ENCODE peak calls at places on chromosomes 3 and 15, in seven cellular contexts. C is transverse colon; W is GM12865; J is CD8-positive, alpha-beta T cell; Z is tibial nerve; Y is AG10803; T is astrocyte of the spinal cord. S is an unnamed sample.

GRCh38 chr15:31336943-31337295 is 10.3 kb downstream of the KLF13 start:
- DNase-seq in C (no peak), W (no peak), J (no peak), Z (no peak), Y (no peak), T (no peak), S (no peak)

GRCh38 chr15:37046876-37047614 is 53.3 kb downstream of the MEIS2 start:
- DNase-seq in C (no peak), W (no peak), J (no peak), Z (no peak), Y (peak), T (peak), S (peak)

GRCh38 chr15:73683624-73684536 is at the start of gene CD276:
- DNase-seq in C (peak), W (no peak), J (no peak), Z (peak), Y (peak), T (peak), S (peak)

GRCh38 chr3:105938826-105939225 is 70.0 kb upstream of the CBLB start:
- DNase-seq in C (no peak), W (no peak), J (no peak), Z (no peak), Y (no peak), T (no peak), S (no peak)

GRCh38 chr3:174125267-174125844 is 727.8 kb downstream of the NLGN1 start:
- DNase-seq in C (no peak), W (no peak), J (no peak), Z (no peak), Y (peak), T (peak), S (peak)

GRCh38 chr3:190424478-190425439 is 24.9 kb downstream of the TMEM207 start:
- DNase-seq in C (peak), W (peak), J (no peak), Z (peak), Y (peak), T (peak), S (peak)

GRCh38 chr3:171458056-171458856 is 1.9 kb downstream of the TNIK start:
- DNase-seq in C (peak), W (peak), J (peak), Z (no peak), Y (no peak), T (no peak), S (no peak)

GRCh38 chr15:48244923-48245322 is 38.8 kb downstream of the SLC12A1 start:
- DNase-seq in C (no peak), W (no peak), J (no peak), Z (no peak), Y (peak), T (no peak), S (peak)

GRCh38 chr3:71708478-71709098 is 16.6 kb downstream of the EIF4E3 start:
- DNase-seq in C (no peak), W (no peak), J (no peak), Z (no peak), Y (no peak), T (no peak), S (no peak)

GRCh38 chr3:186520436-186520835 is 23.7 kb downstream of the CRYGS start:
- DNase-seq in C (no peak), W (no peak), J (no peak), Z (no peak), Y (no peak), T (no peak), S (no peak)

GRCh38 chr3:65497846-65498245 is 540.9 kb downstream of the MAGI1 start:
- DNase-seq in C (no peak), W (no peak), J (no peak), Z (no peak), Y (no peak), T (no peak), S (no peak)

GRCh38 chr15:101354891-101355623 is 60.0 kb upstream of the SNRPA1 start:
- DNase-seq in C (no peak), W (no peak), J (no peak), Z (no peak), Y (no peak), T (no peak), S (no peak)

GRCh38 chr3:35492846-35493245 is 146.5 kb upstream of the ARPP21 start:
- DNase-seq in C (no peak), W (no peak), J (no peak), Z (no peak), Y (no peak), T (no peak), S (no peak)

GRCh38 chr3:9340450-9341009 is 22.3 kb upstream of the THUMPD3 start:
- DNase-seq in C (no peak), W (no peak), J (no peak), Z (no peak), Y (peak), T (peak), S (peak)

GRCh38 chr15:99651023-99651807 is 82.0 kb downstream of the LYSMD4 start:
- DNase-seq in C (no peak), W (no peak), J (no peak), Z (no peak), Y (peak), T (peak), S (peak)

GRCh38 chr3:147431746-147432145 is 22.6 kb downstream of the ZIC1 start:
- DNase-seq in C (no peak), W (no peak), J (no peak), Z (no peak), Y (peak), T (peak), S (no peak)

GRCh38 chr3:98778852-98779379 is 15.8 kb downstream of the ST3GAL6 start:
- DNase-seq in C (no peak), W (no peak), J (no peak), Z (peak), Y (peak), T (peak), S (peak)

GRCh38 chr15:58748787-58749531 is 548 bp downstream of the ADAM10 start:
- DNase-seq in C (peak), W (peak), J (peak), Z (peak), Y (peak), T (peak), S (peak)

GRCh38 chr3:14411988-14412387 is 9.6 kb downstream of the SLC6A6 start:
- DNase-seq in C (no peak), W (no peak), J (no peak), Z (no peak), Y (no peak), T (no peak), S (no peak)

GRCh38 chr15:93372209-93372910 is 283.3 kb upstream of the RGMA start:
- DNase-seq in C (no peak), W (no peak), J (no peak), Z (no peak), Y (no peak), T (no peak), S (no peak)

GRCh38 chr3:119350114-119350513 is 55.9 kb downstream of the ARHGAP31 start:
- DNase-seq in C (no peak), W (no peak), J (no peak), Z (no peak), Y (no peak), T (no peak), S (no peak)

GRCh38 chr15:58369261-58369699 is 62.5 kb upstream of the LIPC start:
- DNase-seq in C (no peak), W (peak), J (no peak), Z (no peak), Y (peak), T (peak), S (peak)

GRCh38 chr15:70209499-70209898 is 111.8 kb upstream of the TLE3 start:
- DNase-seq in C (no peak), W (no peak), J (no peak), Z (no peak), Y (no peak), T (no peak), S (no peak)

DNA sequence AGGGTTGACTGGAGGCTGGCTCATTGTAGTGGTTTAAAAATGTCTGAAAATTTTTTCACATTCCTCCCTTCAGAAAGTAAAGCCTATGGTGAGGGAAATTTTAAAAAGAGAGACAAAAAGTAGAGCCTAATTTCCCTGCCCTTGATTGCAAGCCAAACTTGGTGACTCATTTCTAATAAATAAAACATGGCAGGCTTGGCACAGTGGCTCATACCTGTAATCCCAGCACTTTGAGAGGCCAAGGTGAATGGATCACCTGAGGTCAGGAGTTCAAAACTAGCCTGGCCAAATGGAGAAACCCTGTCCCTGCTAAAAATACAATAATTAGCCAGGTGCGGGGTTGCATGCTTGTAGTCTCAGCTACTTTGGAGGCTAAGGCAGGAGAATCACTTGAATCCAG is 18.9 kb upstream of the ARRDC4 start:
- DNase-seq in C (no peak), W (no peak), J (no peak), Z (no peak), Y (no peak), T (no peak), S (no peak)
- H3K4me3 ChIP-seq in C (no peak), W (no peak), J (no peak), Z (no peak), Y (no peak), T (no peak), S (no peak)

GRCh38 chr3:94032187-94032586 is 3.8 kb upstream of the STX19 start:
- DNase-seq in C (no peak), W (no peak), J (no peak), Z (no peak), Y (peak), T (no peak), S (peak)

DNA sequence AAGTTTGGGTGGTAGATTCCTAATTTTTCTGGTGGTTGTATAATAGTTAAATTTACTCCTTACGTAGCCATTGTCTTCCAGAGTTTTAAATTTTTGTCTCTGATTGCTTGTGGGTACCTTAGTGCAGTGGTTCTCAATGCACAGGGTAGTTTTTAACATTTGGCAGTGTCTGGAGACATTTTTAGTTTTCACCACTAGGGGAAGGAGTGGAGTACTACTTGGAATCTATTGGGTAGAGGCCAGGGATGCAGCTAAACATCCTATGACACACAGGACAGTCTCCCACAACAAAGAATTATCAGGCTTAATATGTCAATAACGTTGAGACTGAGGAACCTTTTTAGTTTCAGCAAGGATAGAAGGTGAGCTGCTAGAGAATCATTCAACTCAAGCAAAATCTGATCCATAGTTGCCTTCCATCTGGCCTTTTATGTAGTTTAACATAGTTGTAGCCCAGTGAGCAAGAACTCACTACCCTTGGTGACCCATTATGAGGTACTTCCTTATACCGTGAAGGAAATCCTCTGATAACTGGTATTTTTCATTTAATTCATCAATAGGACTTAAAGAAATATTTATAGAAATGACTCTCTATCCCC is 8.6 kb upstream of the STX19 start:
- DNase-seq in C (no peak), W (peak), J (no peak), Z (no peak), Y (peak), T (peak), S (peak)
- TF ChIP-seq CTCF in C (peak), W (peak), J (peak), Z (peak), Y (peak), T (peak), S (peak)

GRCh38 chr3:184985586-184985985 is 167.3 kb downstream of the C3orf70 start:
- DNase-seq in C (no peak), W (no peak), J (no peak), Z (no peak), Y (no peak), T (no peak), S (no peak)

GRCh38 chr3:184977796-184978195 is 165.8 kb downstream of the VPS8 start:
- DNase-seq in C (no peak), W (no peak), J (no peak), Z (no peak), Y (no peak), T (no peak), S (no peak)

GRCh38 chr3:184986490-184986889 is 166.4 kb downstream of the C3orf70 start:
- DNase-seq in C (no peak), W (no peak), J (no peak), Z (no peak), Y (no peak), T (no peak), S (no peak)

GRCh38 chr3:184982058-184982457 is 170.1 kb downstream of the VPS8 start:
- DNase-seq in C (no peak), W (no peak), J (no peak), Z (no peak), Y (no peak), T (no peak), S (no peak)

DNA sequence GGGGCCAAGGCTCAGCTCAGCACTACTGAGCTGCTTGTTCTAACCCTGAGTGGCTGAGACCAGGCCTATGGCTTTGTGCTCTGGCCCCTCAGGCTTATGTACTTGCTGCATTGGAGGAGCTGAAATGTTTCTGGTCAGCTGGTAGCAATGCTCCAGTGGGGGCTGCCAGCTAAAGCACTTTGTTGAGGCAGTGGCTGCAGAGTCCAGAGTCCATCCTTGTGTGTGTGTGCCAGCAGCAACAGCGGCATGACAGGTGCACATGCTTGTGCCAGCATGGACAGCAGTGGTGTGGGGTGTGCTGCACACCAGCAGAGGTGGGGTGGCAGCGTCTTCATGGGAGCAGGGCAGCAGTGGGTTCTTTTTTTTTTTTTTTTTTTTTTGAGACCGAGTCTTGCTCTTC is 169.1 kb downstream of the VPS8 start:
- DNase-seq in C (peak), W (no peak), J (no peak), Z (no peak), Y (no peak), T (no peak), S (no peak)
- H3K4me3 ChIP-seq in C (no peak), W (no peak), J (no peak), Z (no peak), Y (no peak), T (no peak), S (no peak)

GRCh38 chr3:126498936-126499335 is 18.6 kb downstream of the UROC1 start:
- DNase-seq in C (no peak), W (no peak), J (no peak), Z (no peak), Y (no peak), T (no peak), S (no peak)
- TF ChIP-seq CTCF in C (no peak), W (no peak), J (no peak), Z (no peak), Y (no peak), T (no peak), S (no peak)

DNA sequence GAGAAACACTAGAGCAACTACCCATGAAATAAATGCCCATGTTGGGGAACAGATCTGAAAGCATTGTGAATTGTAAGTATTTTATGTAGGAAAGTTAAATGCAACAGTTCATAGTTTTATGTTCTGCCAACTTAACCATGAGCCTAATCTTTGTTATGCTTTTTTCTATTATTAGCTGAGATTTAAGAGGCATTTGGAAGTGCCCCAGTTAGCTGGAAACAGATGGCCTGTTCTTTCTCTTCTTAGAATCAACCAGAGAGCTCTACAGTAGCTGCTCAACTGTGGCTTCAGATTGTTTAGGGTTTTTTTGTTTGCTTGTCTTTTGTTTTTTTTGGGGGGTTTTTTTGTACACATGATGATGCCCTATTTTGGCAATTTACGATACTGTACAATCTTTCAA is 284.4 kb downstream of the KCNH8 start:
- DNase-seq in C (no peak), W (no peak), J (no peak), Z (no peak), Y (no peak), T (no peak), S (no peak)
- H3K4me3 ChIP-seq in C (no peak), W (no peak), J (no peak), Z (no peak), Y (no peak), T (no peak), S (no peak)

DNA sequence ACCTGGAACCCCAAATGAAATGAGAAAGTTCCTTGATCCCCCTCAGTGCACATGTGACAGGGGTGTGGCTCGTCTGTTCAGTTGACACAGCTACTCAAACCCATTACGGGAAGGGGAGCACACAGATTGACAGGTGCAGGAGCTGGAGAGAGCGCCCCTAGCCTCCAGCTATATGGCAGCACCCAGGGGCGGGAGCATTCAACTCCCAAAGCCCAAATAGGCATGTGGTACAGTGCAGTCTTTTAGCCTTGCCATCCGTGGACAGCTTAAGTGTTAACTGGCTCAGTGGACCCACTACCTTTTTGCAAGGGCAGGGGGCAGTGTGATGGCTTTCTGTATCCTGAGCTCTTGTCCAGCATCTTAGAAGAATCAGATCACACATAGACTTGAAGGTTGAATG is 1374.2 kb upstream of the ALCAM start:
- DNase-seq in C (no peak), W (peak), J (no peak), Z (no peak), Y (no peak), T (no peak), S (no peak)
- TF ChIP-seq CTCF in C (no peak), W (no peak), J (no peak), Z (no peak), Y (no peak), T (peak), S (no peak)

GRCh38 chr15:82044373-82045178 is 1.2 kb downstream of the MEX3B start:
- DNase-seq in C (peak), W (peak), J (peak), Z (peak), Y (peak), T (peak), S (peak)

GRCh38 chr15:82043726-82044372 is 2.0 kb downstream of the MEX3B start:
- DNase-seq in C (peak), W (no peak), J (no peak), Z (no peak), Y (no peak), T (no peak), S (no peak)

GRCh38 chr15:82045179-82045891 is 483 bp downstream of the MEX3B start:
- DNase-seq in C (peak), W (peak), J (peak), Z (peak), Y (peak), T (peak), S (peak)

GRCh38 chr15:82040862-82041261 is 5.0 kb downstream of the MEX3B start:
- DNase-seq in C (no peak), W (no peak), J (no peak), Z (no peak), Y (no peak), T (no peak), S (no peak)

GRCh38 chr15:82043130-82043673 is 2.6 kb downstream of the MEX3B start:
- DNase-seq in C (no peak), W (no peak), J (no peak), Z (no peak), Y (no peak), T (no peak), S (no peak)
- H3K4me3 ChIP-seq in C (no peak), W (no peak), J (no peak), Z (no peak), Y (peak), T (peak), S (peak)

DNA sequence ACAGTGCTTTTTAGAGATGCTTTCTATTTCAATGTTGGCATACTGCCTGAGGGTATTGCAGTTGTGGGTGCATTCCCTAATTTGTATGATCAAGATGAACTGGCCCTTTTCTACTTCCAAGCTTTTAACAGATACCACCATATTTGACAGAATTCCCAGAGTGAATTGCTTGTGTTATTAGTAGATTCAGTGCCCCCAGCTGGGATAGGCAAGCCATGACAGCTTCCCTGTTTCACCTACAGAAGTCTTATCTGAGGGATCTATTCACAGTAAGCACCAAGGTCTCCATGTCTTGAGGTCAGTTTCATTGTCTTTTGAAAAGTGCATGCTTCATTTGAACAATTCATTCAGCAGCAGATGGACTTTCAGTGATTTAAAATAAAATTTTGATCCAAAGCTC is 68.8 kb upstream of the GOLGA6B start:
- DNase-seq in C (no peak), W (no peak), J (no peak), Z (no peak), Y (peak), T (peak), S (peak)
- TF ChIP-seq CTCF in C (no peak), W (no peak), J (no peak), Z (no peak), Y (peak), T (peak), S (peak)

S was measured in fibroblast of villous mesenchyme.